ENCODE peak calls at places on chromosomes 16 and 17, in nine cellular contexts. U is bronchial epithelial cell, K is cardiac fibroblast, O is mammary epithelial cell, W is PC-9, C is neural progenitor cell, Z is astrocyte of the spinal cord, M is endothelial cell, J is IMR-90. H is an unnamed sample.
A peak's percentile ranks its signal among the peaks of the same experiment; 100 is the strongest.

GRCh38 chr17:65259281-65259680 is 122.1 kb downstream of the RGS9 start:
- DNase-seq in M (no peak), Z (no peak), O (no peak), K (no peak), W (no peak), C (no peak), U (no peak), J (no peak), H (no peak)

GRCh38 chr16:75695708-75696107 is 5.6 kb downstream of the DUXB start:
- DNase-seq in W (no peak), Z (no peak), O (no peak), M (no peak), C (peak; percentile 23), K (no peak), U (no peak), J (no peak), H (no peak)

GRCh38 chr17:10205549-10206185 is 7.3 kb upstream of the GAS7 start:
- DNase-seq in K (no peak), M (no peak), J (no peak), O (no peak), U (peak; percentile 24), C (no peak), W (no peak), Z (no peak), H (no peak)

GRCh38 chr16:73506568-73507056 is 458.7 kb upstream of the ZFHX3 start:
- DNase-seq in Z (no peak), K (no peak), J (no peak), C (peak; percentile 11), M (no peak), O (no peak), W (no peak), U (no peak), H (no peak)

GRCh38 chr16:25258856-25259179 is 1.2 kb upstream of the ZKSCAN2 start:
- DNase-seq in Z (no peak), M (no peak), K (no peak), C (no peak), O (no peak), J (no peak), W (no peak), U (no peak), H (no peak)

GRCh38 chr17:1834378-1835149 is 4.8 kb downstream of the RPA1 start:
- DNase-seq in Z (no peak), O (no peak), J (no peak), K (no peak), U (no peak), M (no peak), W (no peak), C (no peak), H (no peak)

GRCh38 chr17:29376667-29377268 is 13.4 kb upstream of the TAOK1 start:
- DNase-seq in M (no peak), K (peak; percentile 91), Z (peak; percentile 90), W (no peak), C (peak; percentile 81), O (peak; percentile 43), J (peak; percentile 92), U (peak; percentile 49), H (peak; percentile 75)

GRCh38 chr16:74107795-74108610 is 188.6 kb upstream of the PSMD7 start:
- DNase-seq in O (peak; percentile 2), U (peak; percentile 76), M (peak; percentile 81), C (peak; percentile 71), Z (no peak), K (peak; percentile 4), J (peak; percentile 2), W (peak; percentile 28), H (no peak)

GRCh38 chr16:4850211-4850610 is 2.9 kb downstream of the UBN1 start:
- DNase-seq in O (no peak), U (no peak), W (no peak), M (no peak), C (no peak), J (peak; percentile 6), K (no peak), Z (no peak), H (no peak)

GRCh38 chr17:81403671-81404534 is 8.6 kb downstream of the BAHCC1 start:
- DNase-seq in U (no peak), W (no peak), C (no peak), J (no peak), M (no peak), Z (no peak), K (no peak), O (no peak), H (no peak)

GRCh38 chr17:38605852-38606645 is at the start of gene SRCIN1:
- DNase-seq in C (peak; percentile 86), W (peak; percentile 40), U (no peak), K (no peak), M (peak; percentile 58), O (peak; percentile 16), Z (no peak), J (peak; percentile 2), H (no peak)

GRCh38 chr17:72456026-72456569 is 335.3 kb downstream of the SOX9 start:
- DNase-seq in Z (peak; percentile 60), J (peak; percentile 67), U (peak; percentile 51), C (no peak), K (peak; percentile 38), O (peak; percentile 75), W (peak; percentile 86), M (no peak), H (peak; percentile 66)

GRCh38 chr17:37490638-37491614 is 1.2 kb downstream of the DUSP14 start:
- DNase-seq in O (peak; percentile 91), Z (peak; percentile 87), C (peak; percentile 70), J (peak; percentile 93), U (peak; percentile 83), M (peak; percentile 31), W (peak; percentile 50), K (peak; percentile 85), H (peak; percentile 84)

GRCh38 chr17:81552244-81553017 is at the start of gene FAAP100:
- DNase-seq in U (peak; percentile 49), W (peak; percentile 90), O (peak; percentile 85), C (peak; percentile 93), M (peak; percentile 86), J (peak; percentile 72), Z (peak; percentile 80), K (peak; percentile 81), H (peak; percentile 61)

GRCh38 chr16:1146409-1146808 is 6.5 kb upstream of the CACNA1H start:
- DNase-seq in U (no peak), M (no peak), Z (no peak), K (no peak), O (no peak), W (no peak), J (no peak), C (peak; percentile 46), H (no peak)

GRCh38 chr16:56866955-56867830 is 2.2 kb downstream of the SLC12A3 start:
- DNase-seq in O (peak; percentile 19), M (peak; percentile 54), Z (peak; percentile 63), J (peak; percentile 67), C (peak; percentile 75), U (peak; percentile 48), W (peak; percentile 23), K (peak; percentile 85), H (peak; percentile 48)

GRCh38 chr17:44071772-44072171 is 1.2 kb downstream of the G6PC3 start:
- DNase-seq in J (peak; percentile 14), O (peak; percentile 45), W (peak; percentile 51), K (peak; percentile 23), M (no peak), Z (no peak), U (peak; percentile 63), C (no peak), H (no peak)

GRCh38 chr17:44071198-44071520 is 624 bp downstream of the G6PC3 start:
- DNase-seq in U (peak; percentile 75), M (no peak), C (no peak), O (no peak), W (no peak), Z (no peak), J (peak; percentile 88), K (no peak), H (no peak)

GRCh38 chr17:44067547-44067945 is 1.1 kb upstream of the LSM12 start:
- DNase-seq in W (no peak), U (no peak), J (no peak), Z (no peak), C (no peak), K (no peak), O (no peak), M (no peak), H (no peak)

GRCh38 chr17:44069974-44070454 is 521 bp upstream of the G6PC3 start:
- DNase-seq in J (no peak), W (no peak), C (no peak), M (no peak), K (peak; percentile 29), U (no peak), Z (no peak), O (peak; percentile 45), H (peak; percentile 48)

GRCh38 chr17:44070455-44071197 is at the start of gene G6PC3:
- DNase-seq in Z (peak; percentile 99), O (peak; percentile 96), W (peak; percentile 93), U (peak; percentile 88), J (peak; percentile 98), K (peak; percentile 99), M (peak; percentile 95), C (peak; percentile 99), H (peak; percentile 98)
- TF ChIP-seq CTCF in Z (no peak), O (no peak), W (no peak), U (no peak), J (peak; percentile 11), K (peak; percentile 1), M (no peak), C (no peak), H (peak; percentile 24)

GRCh38 chr16:2739555-2740435 is 12.6 kb upstream of the SRRM2 start:
- DNase-seq in J (no peak), W (no peak), C (no peak), M (no peak), K (no peak), U (no peak), O (no peak), Z (no peak), H (no peak)
- TF ChIP-seq CTCF in J (no peak), W (no peak), C (no peak), M (no peak), K (no peak), U (no peak), O (no peak), Z (no peak), H (no peak)

GRCh38 chr17:78124081-78124835 is 4.3 kb downstream of the TMC6 start:
- DNase-seq in C (no peak), O (no peak), Z (no peak), M (no peak), W (no peak), J (no peak), U (no peak), K (no peak), H (no peak)
- TF ChIP-seq CTCF in C (no peak), O (no peak), Z (no peak), M (no peak), W (no peak), J (no peak), U (no peak), K (no peak), H (no peak)

DNA sequence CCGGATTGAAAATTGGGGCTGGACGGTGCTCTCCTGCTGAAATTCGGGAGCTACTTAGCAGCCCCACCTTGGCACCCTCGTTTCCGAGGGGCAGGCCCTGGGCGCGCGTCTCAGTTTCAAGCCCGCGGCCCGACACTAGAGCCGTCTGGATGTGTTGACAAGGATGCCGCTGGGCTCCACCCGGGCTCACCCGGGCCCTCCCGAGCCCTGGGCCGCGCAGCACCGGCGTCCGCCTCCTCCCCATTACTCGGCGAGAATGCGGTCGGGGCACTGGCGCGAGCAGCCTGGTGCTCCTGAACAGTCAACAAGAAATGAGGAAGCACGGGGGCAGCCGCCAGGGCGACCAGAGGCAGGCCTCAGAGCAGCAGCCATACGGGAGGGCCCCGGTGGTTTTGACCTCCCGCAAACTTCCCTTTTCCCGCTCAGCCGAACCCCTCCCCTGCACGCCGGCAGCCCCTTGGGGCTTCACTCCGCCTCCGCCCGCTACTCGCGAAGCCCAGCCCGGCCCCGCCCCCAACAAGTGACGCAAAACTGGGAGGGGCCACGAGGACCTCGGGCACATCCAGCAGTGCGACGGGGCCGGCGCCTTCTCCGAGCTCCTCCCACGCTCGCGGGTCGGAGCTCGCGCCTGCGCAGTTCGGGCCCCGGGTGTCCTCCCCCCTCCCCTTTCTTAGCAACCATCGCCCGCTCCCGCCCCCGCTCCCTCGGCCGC is 447 bp upstream of the SEC14L1 start:
- DNase-seq in M (peak; percentile 100), J (peak; percentile 96), W (peak; percentile 98), Z (peak; percentile 99), U (peak; percentile 83), O (peak; percentile 97), K (peak; percentile 100), C (peak; percentile 99), H (peak; percentile 97)
- TF ChIP-seq CTCF in M (no peak), J (no peak), W (no peak), Z (no peak), U (no peak), O (no peak), K (no peak), C (no peak), H (peak; percentile 21)